ENCODE peak calls at places on chromosomes 1 and 21, in seven cellular contexts. One of them, this sample, is unnamed.

GRCh38 chr21:38503588-38503987 is 5.3 kb upstream of the ERG start:
- DNase-seq in nephron progenitor cell: no peak
- DNase-seq in spleen: no peak
- DNase-seq in HS-27A: no peak
- DNase-seq in HAP-1: no peak
- DNase-seq in cerebellum: no peak
- DNase-seq in NCI-H1417: no peak
- DNase-seq in this sample: no peak

GRCh38 chr1:170687625-170688024 is 23.7 kb downstream of the PRRX1 start:
- DNase-seq in nephron progenitor cell: no peak
- DNase-seq in spleen: no peak
- DNase-seq in HS-27A: no peak
- DNase-seq in HAP-1: no peak
- DNase-seq in cerebellum: no peak
- DNase-seq in NCI-H1417: no peak
- DNase-seq in this sample: no peak

GRCh38 chr1:14970115-14970798 is 183.3 kb upstream of the TMEM51 start:
- DNase-seq in nephron progenitor cell: no peak
- DNase-seq in spleen: no peak
- DNase-seq in HS-27A: no peak
- DNase-seq in HAP-1: peak; percentile 10
- DNase-seq in cerebellum: no peak
- DNase-seq in NCI-H1417: no peak
- DNase-seq in this sample: peak; percentile 22

GRCh38 chr1:171081220-171081993 is 9.3 kb upstream of the FMO3 start:
- DNase-seq in nephron progenitor cell: no peak
- DNase-seq in spleen: no peak
- DNase-seq in HS-27A: no peak
- DNase-seq in HAP-1: peak; percentile 28
- DNase-seq in cerebellum: no peak
- DNase-seq in NCI-H1417: no peak
- DNase-seq in this sample: no peak

GRCh38 chr1:203290261-203291089 is 14.8 kb upstream of the BTG2 start:
- DNase-seq in nephron progenitor cell: peak; percentile 90
- DNase-seq in spleen: peak; percentile 99
- DNase-seq in HS-27A: no peak
- DNase-seq in HAP-1: peak; percentile 78
- DNase-seq in cerebellum: peak; percentile 94
- DNase-seq in NCI-H1417: peak; percentile 94
- DNase-seq in this sample: peak; percentile 91

GRCh38 chr1:87061742-87062156 is 147.3 kb downstream of the HS2ST1 start:
- DNase-seq in nephron progenitor cell: no peak
- DNase-seq in spleen: no peak
- DNase-seq in HS-27A: no peak
- DNase-seq in HAP-1: no peak
- DNase-seq in cerebellum: no peak
- DNase-seq in NCI-H1417: no peak
- DNase-seq in this sample: no peak

GRCh38 chr1:228994691-228995090 is 259.4 kb downstream of the RHOU start:
- DNase-seq in nephron progenitor cell: no peak
- DNase-seq in spleen: no peak
- DNase-seq in HS-27A: no peak
- DNase-seq in HAP-1: no peak
- DNase-seq in cerebellum: no peak
- DNase-seq in NCI-H1417: no peak
- DNase-seq in this sample: no peak

GRCh38 chr1:217889401-217889800 is 258.3 kb downstream of the SPATA17 start:
- DNase-seq in nephron progenitor cell: peak; percentile 68
- DNase-seq in spleen: no peak
- DNase-seq in HS-27A: no peak
- DNase-seq in HAP-1: no peak
- DNase-seq in cerebellum: no peak
- DNase-seq in NCI-H1417: no peak
- DNase-seq in this sample: peak; percentile 63

GRCh38 chr1:208564466-208564865 is 320.3 kb upstream of the PLXNA2 start:
- DNase-seq in nephron progenitor cell: no peak
- DNase-seq in spleen: no peak
- DNase-seq in HS-27A: no peak
- DNase-seq in HAP-1: no peak
- DNase-seq in cerebellum: no peak
- DNase-seq in NCI-H1417: no peak
- DNase-seq in this sample: no peak

GRCh38 chr1:161763522-161764098 is 2.5 kb upstream of the ATF6 start:
- DNase-seq in nephron progenitor cell: peak; percentile 16
- DNase-seq in spleen: no peak
- DNase-seq in HS-27A: no peak
- DNase-seq in HAP-1: peak; percentile 54
- DNase-seq in cerebellum: no peak
- DNase-seq in NCI-H1417: no peak
- DNase-seq in this sample: peak; percentile 25

GRCh38 chr21:27300770-27301169 is 333.9 kb upstream of the ADAMTS5 start:
- DNase-seq in nephron progenitor cell: no peak
- DNase-seq in spleen: no peak
- DNase-seq in HS-27A: no peak
- DNase-seq in HAP-1: no peak
- DNase-seq in cerebellum: no peak
- DNase-seq in NCI-H1417: no peak
- DNase-seq in this sample: no peak

GRCh38 chr21:45612096-45613019 is 31.2 kb upstream of the PCBP3 start:
- DNase-seq in nephron progenitor cell: no peak
- DNase-seq in spleen: peak; percentile 64
- DNase-seq in HS-27A: no peak
- DNase-seq in HAP-1: no peak
- DNase-seq in cerebellum: peak; percentile 82
- DNase-seq in NCI-H1417: peak; percentile 24
- DNase-seq in this sample: no peak

GRCh38 chr1:169546087-169546995 is 39.9 kb downstream of the F5 start:
- DNase-seq in nephron progenitor cell: peak; percentile 51
- DNase-seq in spleen: no peak
- DNase-seq in HS-27A: peak; percentile 45
- DNase-seq in HAP-1: peak; percentile 53
- DNase-seq in cerebellum: peak; percentile 27
- DNase-seq in NCI-H1417: peak; percentile 62
- DNase-seq in this sample: peak; percentile 81

GRCh38 chr21:43975469-43976098 is 36.5 kb upstream of the TRAPPC10 start:
- DNase-seq in nephron progenitor cell: peak; percentile 85
- DNase-seq in spleen: peak; percentile 93
- DNase-seq in HS-27A: no peak
- DNase-seq in HAP-1: peak; percentile 21
- DNase-seq in cerebellum: peak; percentile 82
- DNase-seq in NCI-H1417: peak; percentile 51
- DNase-seq in this sample: peak; percentile 58

GRCh38 chr1:228782662-228783414 is 47.6 kb downstream of the RHOU start:
- DNase-seq in nephron progenitor cell: no peak
- DNase-seq in spleen: no peak
- DNase-seq in HS-27A: no peak
- DNase-seq in HAP-1: no peak
- DNase-seq in cerebellum: no peak
- DNase-seq in NCI-H1417: no peak
- DNase-seq in this sample: no peak

GRCh38 chr1:15384301-15384901 is 25.3 kb upstream of the EFHD2 start:
- DNase-seq in nephron progenitor cell: no peak
- DNase-seq in spleen: no peak
- DNase-seq in HS-27A: no peak
- DNase-seq in HAP-1: peak; percentile 95
- DNase-seq in cerebellum: peak; percentile 55
- DNase-seq in NCI-H1417: no peak
- DNase-seq in this sample: peak; percentile 73

GRCh38 chr1:5481889-5482288 is 510.3 kb downstream of the NPHP4 start:
- DNase-seq in nephron progenitor cell: peak; percentile 28
- DNase-seq in spleen: peak; percentile 66
- DNase-seq in HS-27A: no peak
- DNase-seq in HAP-1: no peak
- DNase-seq in cerebellum: no peak
- DNase-seq in NCI-H1417: no peak
- DNase-seq in this sample: no peak

GRCh38 chr1:40132383-40133121 is 28.6 kb upstream of the RLF start:
- DNase-seq in nephron progenitor cell: no peak
- DNase-seq in spleen: no peak
- DNase-seq in HS-27A: no peak
- DNase-seq in HAP-1: no peak
- DNase-seq in cerebellum: no peak
- DNase-seq in NCI-H1417: no peak
- DNase-seq in this sample: no peak

GRCh38 chr1:147379889-147380288 is 137.4 kb downstream of the CHD1L start:
- DNase-seq in nephron progenitor cell: no peak
- DNase-seq in spleen: no peak
- DNase-seq in HS-27A: no peak
- DNase-seq in HAP-1: no peak
- DNase-seq in cerebellum: no peak
- DNase-seq in NCI-H1417: no peak
- DNase-seq in this sample: no peak

GRCh38 chr1:145956776-145957442 is 908 bp downstream of the LIX1L start:
- DNase-seq in nephron progenitor cell: no peak
- DNase-seq in spleen: no peak
- DNase-seq in HS-27A: no peak
- DNase-seq in HAP-1: peak; percentile 87
- DNase-seq in cerebellum: no peak
- DNase-seq in NCI-H1417: no peak
- DNase-seq in this sample: no peak

This sample was measured in NT2/D1.